ENCODE peak calls at places on chromosomes 16 and 17, in four cellular contexts. Y, I, Q and J are unnamed samples.

GRCh38 chr16:85528528-85529387 is 84.4 kb upstream of the GSE1 start:
- DNase-seq in Q (no peak), Y (no peak), I (no peak), J (no peak)

GRCh38 chr17:10737168-10737622 is 7.4 kb upstream of the TMEM220 start:
- DNase-seq in Q (peak; percentile 39), I (peak; percentile 12), Y (peak; percentile 73), J (no peak)

GRCh38 chr16:53912155-53912554 is 208.2 kb downstream of the FTO start:
- DNase-seq in I (no peak), Q (no peak), Y (no peak), J (no peak)

GRCh38 chr17:4358154-4358553 is 8.3 kb downstream of the UBE2G1 start:
- DNase-seq in Q (no peak), Y (no peak), I (no peak), J (no peak)

GRCh38 chr17:19237389-19238166 is 412 bp downstream of the EPN2 start:
- DNase-seq in Y (no peak), I (peak; percentile 23), Q (no peak), J (no peak)

GRCh38 chr17:74272731-74273201 is 1.3 kb upstream of the DNAI2 start:
- DNase-seq in Y (peak; percentile 80), Q (no peak), I (no peak), J (no peak)

GRCh38 chr17:1087381-1088241 is 90.7 kb downstream of the TIMM22 start:
- DNase-seq in Q (no peak), Y (peak; percentile 29), I (no peak), J (no peak)

GRCh38 chr17:42766124-42766523 is 5.1 kb downstream of the RAMP2 start:
- DNase-seq in Q (no peak), Y (no peak), I (no peak), J (no peak)

GRCh38 chr17:48037924-48038323 is 327 bp upstream of the COPZ2 start:
- DNase-seq in Q (no peak), Y (no peak), I (no peak), J (no peak)

GRCh38 chr16:81457326-81458133 is 12.9 kb downstream of the CMIP start:
- DNase-seq in Y (peak; percentile 78), I (no peak), Q (peak; percentile 16), J (no peak)

GRCh38 chr17:49217651-49218413 is 7.3 kb downstream of the ABI3 start:
- DNase-seq in Q (no peak), Y (no peak), I (no peak), J (no peak)

GRCh38 chr16:19432429-19432828 is 14.7 kb downstream of the TMC5 start:
- DNase-seq in Q (peak; percentile 23), Y (no peak), I (no peak), J (no peak)

GRCh38 chr17:41397003-41397665 is at the start of gene KRT31:
- DNase-seq in Q (no peak), I (no peak), Y (no peak), J (no peak)

GRCh38 chr16:75494696-75495601 is at the start of gene CHST6:
- DNase-seq in Y (no peak), Q (no peak), I (no peak), J (no peak)

GRCh38 chr17:75970011-75970523 is 8.9 kb downstream of the ACOX1 start:
- DNase-seq in I (no peak), Q (no peak), Y (peak; percentile 49), J (peak; percentile 72)

GRCh38 chr17:20084621-20085282 is 75.6 kb downstream of the SPECC1 start:
- DNase-seq in I (peak; percentile 83), Y (no peak), Q (no peak), J (no peak)

GRCh38 chr17:18182978-18183333 is 672 bp upstream of the ALKBH5 start:
- DNase-seq in I (peak; percentile 77), Y (no peak), Q (no peak), J (no peak)

GRCh38 chr17:18920911-18921441 is 31.0 kb upstream of the SLC5A10 start:
- DNase-seq in Q (no peak), Y (peak; percentile 22), I (peak; percentile 60), J (no peak)

GRCh38 chr16:48276102-48276501 is 28.8 kb upstream of the ABCC11 start:
- DNase-seq in I (no peak), Y (no peak), Q (no peak), J (no peak)

GRCh38 chr16:69381231-69381630 is 4.6 kb downstream of the TERF2 start:
- DNase-seq in Q (no peak), Y (no peak), I (no peak), J (no peak)

GRCh38 chr17:51647873-51648272 is 387.5 kb downstream of the UTP18 start:
- DNase-seq in Q (no peak), I (no peak), Y (no peak), J (no peak)

GRCh38 chr17:57519199-57519598 is 225.9 kb downstream of the CCDC182 start:
- DNase-seq in Y (peak; percentile 63), Q (no peak), I (no peak), J (no peak)

GRCh38 chr16:27220991-27221390 is 17.7 kb downstream of the KDM8 start:
- DNase-seq in Y (no peak), Q (no peak), I (no peak), J (no peak)

GRCh38 chr16:879461-879861 is 78.9 kb upstream of the GNG13 start:
- DNase-seq in Y (no peak), Q (no peak), I (no peak), J (no peak)

GRCh38 chr17:17387017-17387416 is 83.8 kb downstream of the NT5M start:
- DNase-seq in Q (peak; percentile 48), Y (no peak), I (no peak), J (no peak)

GRCh38 chr17:14621826-14622621 is 321.1 kb downstream of the HS3ST3B1 start:
- DNase-seq in I (no peak), Y (no peak), Q (no peak), J (no peak)

GRCh38 chr17:30981531-30982519 is 11.0 kb downstream of the RNF135 start:
- DNase-seq in Y (no peak), I (no peak), Q (no peak), J (no peak)

GRCh38 chr16:68506331-68507053 is 32.6 kb upstream of the ZFP90 start:
- DNase-seq in Y (no peak), I (no peak), Q (no peak), J (no peak)

GRCh38 chr17:16989230-16989952 is 17.5 kb upstream of the TNFRSF13B start:
- DNase-seq in I (peak; percentile 94), Q (no peak), Y (no peak), J (no peak)

GRCh38 chr17:76074390-76075363 is at the start of gene GALR2:
- DNase-seq in I (no peak), Y (no peak), Q (no peak), J (no peak)

GRCh38 chr17:82407255-82407654 is 10.9 kb upstream of the HEXD start:
- DNase-seq in Q (no peak), I (no peak), Y (no peak), J (no peak)

GRCh38 chr17:78289802-78290363 is 58.5 kb downstream of the TMEM235 start:
- DNase-seq in Y (peak; percentile 94), Q (peak; percentile 88), I (peak; percentile 87), J (peak; percentile 82)
- H3K4me3 ChIP-seq in Y (no peak overlapping the region), Q (no peak overlapping the region), I (peak overlapping the region; percentile 26), J (no peak overlapping the region)

GRCh38 chr16:50822671-50823070 is 80.8 kb downstream of the CYLD start:
- DNase-seq in I (no peak), Y (no peak), Q (no peak), J (no peak)
- TF ChIP-seq CTCF in I (no peak), Y (no peak), Q (no peak), J (no peak)

GRCh38 chr16:23505180-23505665 is 5.1 kb downstream of the GGA2 start:
- DNase-seq in Y (no peak), I (no peak), Q (no peak), J (no peak)

GRCh38 chr16:23504453-23505179 is 5.7 kb downstream of the GGA2 start:
- DNase-seq in I (no peak), Y (peak; percentile 84), Q (peak; percentile 66), J (peak; percentile 71)

GRCh38 chr16:23505942-23506605 is 4.2 kb downstream of the GGA2 start:
- DNase-seq in I (no peak), Q (no peak), Y (no peak), J (no peak)

GRCh38 chr16:23508589-23509440 is 1.5 kb downstream of the GGA2 start:
- DNase-seq in Q (no peak), I (no peak), Y (peak; percentile 38), J (no peak)

DNA sequence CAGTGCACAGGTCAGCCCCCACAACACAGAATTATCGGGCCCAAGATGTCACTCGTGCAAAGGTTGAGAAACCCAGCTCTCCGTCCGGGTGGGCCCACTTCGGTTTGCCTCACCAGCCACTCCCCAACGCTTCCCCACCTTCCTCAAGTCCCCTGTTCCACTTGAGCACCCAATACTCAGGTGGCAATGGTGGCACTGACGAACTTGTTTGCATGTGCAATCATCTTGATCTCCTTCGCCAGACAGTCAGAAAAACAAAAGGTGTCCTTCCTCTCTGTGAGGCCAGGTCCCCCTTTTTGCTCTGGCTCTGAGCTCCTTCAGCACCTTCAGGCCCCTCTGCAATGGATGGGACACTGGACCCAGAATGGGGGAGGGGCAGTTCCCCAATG is 3.7 kb downstream of the GGA2 start:
- DNase-seq in Y (no peak), Q (no peak), I (no peak), J (no peak)
- H3K4me3 ChIP-seq in Y (no peak overlapping the region), Q (no peak overlapping the region), I (no peak overlapping the region), J (no peak overlapping the region)

GRCh38 chr16:83900611-83901010 is 1.7 kb downstream of the MLYCD start:
- DNase-seq in Y (no peak), Q (no peak), I (no peak), J (no peak)

GRCh38 chr16:83899978-83900377 is 1.1 kb downstream of the MLYCD start:
- DNase-seq in Y (no peak), I (no peak), Q (no peak), J (no peak)

GRCh38 chr16:83899272-83899897 is 470 bp downstream of the MLYCD start:
- DNase-seq in I (peak; percentile 20), Q (no peak), Y (peak; percentile 56), J (no peak)

GRCh38 chr16:83898463-83899271 is at the start of gene MLYCD:
- DNase-seq in I (peak; percentile 68), Y (peak; percentile 56), Q (peak; percentile 44), J (peak; percentile 9)

DNA sequence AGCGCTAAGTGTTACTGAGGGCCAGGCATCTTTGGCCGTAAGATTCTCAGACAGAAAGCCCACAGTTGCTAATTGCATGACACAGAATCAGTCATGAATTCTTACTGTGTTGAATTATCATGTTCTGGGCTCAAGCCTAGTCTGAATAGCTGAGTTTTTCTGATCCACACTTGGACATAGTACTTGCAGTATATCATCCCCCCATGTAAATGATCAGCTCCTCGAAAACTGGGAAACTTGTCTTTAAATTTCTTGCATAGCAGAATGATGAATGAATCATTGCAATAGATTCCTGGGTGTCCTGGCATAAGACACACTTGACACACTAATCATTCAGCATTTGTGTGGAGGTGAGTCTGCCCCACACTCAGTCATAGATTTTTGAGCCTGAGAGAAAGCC is 2.2 kb downstream of the MLYCD start:
- DNase-seq in Y (no peak), Q (no peak), I (no peak), J (no peak)
- TF ChIP-seq CTCF in Y (no peak), Q (no peak), I (no peak), J (no peak)

GRCh38 chr17:46851029-46851741 is at the start of gene WNT9B:
- DNase-seq in Y (no peak), Q (no peak), I (no peak), J (no peak)
- H3K4me3 ChIP-seq in Y (peak within 1 kb of the TSS; percentile 22), Q (no peak within 1 kb of the TSS), I (no peak within 1 kb of the TSS), J (peak within 1 kb of the TSS; percentile 27)